ENCODE peak calls at places on chromosomes 1 and 21, in ten cellular contexts. F is ovary, U is left lung, V is A549, J is H9, S is tibial nerve, I is cardiac muscle cell, Q is uterus, Z is Panc1, M is thoracic aorta. E is an unnamed sample.

GRCh38 chr21:39263372-39263771 is 50.1 kb downstream of the BRWD1 start:
- DNase-seq in F (no peak), U (no peak), V (no peak), J (no peak), S (no peak), I (no peak), Q (no peak), Z (no peak), M (no peak), E (no peak)

GRCh38 chr1:6984996-6985395 is 199.7 kb downstream of the CAMTA1 start:
- DNase-seq in F (no peak), U (no peak), V (no peak), J (no peak), S (no peak), I (no peak), Q (no peak), Z (no peak), M (no peak), E (no peak)

GRCh38 chr1:77273891-77274290 is 7.9 kb upstream of the AK5 start:
- DNase-seq in F (no peak), U (no peak), V (no peak), J (no peak), S (no peak), I (no peak), Q (no peak), Z (no peak), M (no peak), E (no peak)

GRCh38 chr1:190478193-190479007 is 736 bp upstream of the BRINP3 start:
- DNase-seq in F (no peak), U (no peak), V (peak), J (peak), S (no peak), I (peak), Q (no peak), Z (no peak), M (no peak), E (peak)

GRCh38 chr1:89465201-89465600 is 59.4 kb upstream of the LRRC8B start:
- DNase-seq in F (no peak), U (no peak), V (no peak), J (no peak), S (no peak), I (no peak), Q (no peak), Z (no peak), M (no peak), E (no peak)

GRCh38 chr1:214136336-214136735 is 144.6 kb upstream of the SMYD2 start:
- DNase-seq in F (no peak), U (no peak), V (no peak), J (no peak), S (no peak), I (no peak), Q (no peak), Z (no peak), M (no peak), E (no peak)

GRCh38 chr1:58290685-58291372 is 255.7 kb downstream of the OMA1 start:
- DNase-seq in F (no peak), U (no peak), V (no peak), J (peak), S (no peak), I (peak), Q (no peak), Z (no peak), M (no peak), E (no peak)

GRCh38 chr1:78165816-78166215 is 120.0 kb downstream of the GIPC2 start:
- DNase-seq in F (no peak), U (no peak), V (no peak), J (no peak), S (no peak), I (no peak), Q (no peak), Z (no peak), M (no peak), E (no peak)

GRCh38 chr1:42035205-42035829 is 116.6 kb upstream of the HIVEP3 start:
- DNase-seq in F (peak), U (peak), V (peak), J (peak), S (peak), I (peak), Q (peak), Z (no peak), M (no peak), E (peak)

GRCh38 chr1:236269439-236269838 is 12.3 kb downstream of the ERO1B start:
- DNase-seq in F (no peak), U (no peak), V (no peak), J (no peak), S (no peak), I (no peak), Q (no peak), Z (no peak), M (no peak), E (no peak)

GRCh38 chr1:37755290-37755689 is 9.6 kb downstream of the EPHA10 start:
- DNase-seq in F (no peak), U (no peak), V (no peak), J (no peak), S (no peak), I (no peak), Q (no peak), Z (no peak), M (no peak), E (no peak)

GRCh38 chr1:119139393-119139792 is 1.1 kb downstream of the WARS2 start:
- DNase-seq in F (no peak), U (no peak), V (no peak), J (no peak), S (no peak), I (no peak), Q (no peak), Z (no peak), M (no peak), E (no peak)

GRCh38 chr1:169565335-169566271 is 20.7 kb downstream of the F5 start:
- DNase-seq in F (no peak), U (no peak), V (no peak), J (no peak), S (no peak), I (no peak), Q (no peak), Z (no peak), M (no peak), E (no peak)

GRCh38 chr1:178587975-178588374 is 75.1 kb downstream of the TEX35 start:
- DNase-seq in F (no peak), U (no peak), V (no peak), J (no peak), S (no peak), I (no peak), Q (no peak), Z (no peak), M (no peak), E (no peak)

GRCh38 chr1:58397187-58397820 is 149.2 kb downstream of the OMA1 start:
- DNase-seq in F (no peak), U (no peak), V (peak), J (no peak), S (no peak), I (no peak), Q (no peak), Z (no peak), M (no peak), E (no peak)

GRCh38 chr1:208525417-208525816 is 281.2 kb upstream of the PLXNA2 start:
- DNase-seq in F (no peak), U (no peak), V (no peak), J (no peak), S (no peak), I (no peak), Q (no peak), Z (no peak), M (no peak), E (no peak)

GRCh38 chr1:42145726-42146125 is 7.5 kb upstream of the GUCA2B start:
- DNase-seq in F (no peak), U (no peak), V (no peak), J (no peak), S (no peak), I (no peak), Q (no peak), Z (no peak), M (no peak), E (no peak)

GRCh38 chr1:28507247-28507645 is 1.4 kb downstream of the RCC1 start:
- DNase-seq in F (no peak), U (no peak), V (no peak), J (no peak), S (no peak), I (peak), Q (no peak), Z (no peak), M (no peak), E (no peak)

GRCh38 chr1:117719004-117719403 is 113.2 kb downstream of the TENT5C start:
- DNase-seq in F (no peak), U (no peak), V (no peak), J (no peak), S (no peak), I (no peak), Q (no peak), Z (no peak), M (no peak), E (no peak)

DNA sequence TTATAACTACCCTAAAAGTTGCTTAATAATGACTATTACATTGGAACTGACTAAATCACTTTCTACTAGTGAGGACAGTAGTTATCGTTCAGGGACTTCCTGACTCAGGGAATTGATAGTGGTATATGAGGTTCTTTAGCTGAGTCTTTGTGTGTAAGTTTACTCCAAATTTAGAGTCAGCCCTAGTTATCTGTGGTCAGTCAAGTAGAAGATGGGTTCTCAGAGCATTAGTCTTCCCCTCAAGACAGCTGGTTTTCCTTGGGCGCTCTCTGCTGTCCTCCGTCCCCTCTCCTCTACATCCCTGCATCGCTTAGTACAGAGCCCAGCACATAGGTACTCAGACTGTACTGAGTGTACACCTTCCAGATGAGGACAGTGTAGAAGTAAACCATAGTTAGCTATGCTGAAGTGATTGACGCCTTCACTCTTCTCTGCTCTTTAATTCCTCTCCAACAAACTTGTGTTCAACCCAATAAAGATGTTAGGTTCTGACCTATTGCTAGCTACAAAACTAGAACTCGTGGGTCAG is 116.5 kb downstream of the C1orf21 start:
- DNase-seq in F (no peak), U (no peak), V (no peak), J (no peak), S (no peak), I (no peak), Q (no peak), Z (no peak), M (no peak), E (no peak)
- H3K27ac ChIP-seq in F (no peak), U (no peak), V (no peak), J (no peak), S (no peak), I (no peak), Q (no peak), Z (no peak), M (no peak), E (no peak)

GRCh38 chr1:39692152-39693064 is 1.2 kb upstream of the HPCAL4 start:
- DNase-seq in F (peak), U (peak), V (no peak), J (peak), S (no peak), I (no peak), Q (no peak), Z (no peak), M (no peak), E (no peak)
- H3K27ac ChIP-seq in F (peak), U (no peak), V (no peak), J (no peak), S (no peak), I (no peak), Q (no peak), Z (no peak), M (no peak), E (no peak)

DNA sequence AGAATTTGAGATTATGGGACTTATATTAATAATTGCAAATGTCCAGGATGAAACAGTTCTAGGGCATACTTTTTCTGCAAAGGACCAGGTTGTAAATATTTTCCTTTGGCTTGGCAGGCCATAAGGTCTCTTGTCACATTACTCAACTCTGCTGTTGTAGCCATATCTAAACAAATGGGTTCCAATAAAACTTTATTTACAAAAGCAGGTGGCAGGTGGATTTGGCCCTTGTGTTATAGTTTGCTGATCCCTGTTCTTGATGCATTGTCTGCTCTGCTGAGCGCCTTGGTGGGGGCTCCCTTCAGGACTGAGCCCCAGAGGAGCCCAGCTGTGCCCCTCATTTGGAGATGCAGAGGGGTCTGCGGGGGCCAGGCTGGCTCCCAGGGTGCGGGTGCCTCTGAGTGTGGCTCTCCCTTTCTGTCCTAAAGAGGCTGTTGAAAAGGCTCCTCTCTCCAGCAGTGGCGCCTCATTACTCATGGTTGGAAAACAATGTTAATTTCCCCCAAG is 258.6 kb downstream of the FOXD2 start:
- DNase-seq in F (no peak), U (no peak), V (no peak), J (no peak), S (no peak), I (no peak), Q (no peak), Z (no peak), M (no peak), E (no peak)
- H3K27ac ChIP-seq in F (no peak), U (no peak), V (no peak), J (no peak), S (no peak), I (peak), Q (no peak), Z (no peak), M (no peak), E (no peak)

DNA sequence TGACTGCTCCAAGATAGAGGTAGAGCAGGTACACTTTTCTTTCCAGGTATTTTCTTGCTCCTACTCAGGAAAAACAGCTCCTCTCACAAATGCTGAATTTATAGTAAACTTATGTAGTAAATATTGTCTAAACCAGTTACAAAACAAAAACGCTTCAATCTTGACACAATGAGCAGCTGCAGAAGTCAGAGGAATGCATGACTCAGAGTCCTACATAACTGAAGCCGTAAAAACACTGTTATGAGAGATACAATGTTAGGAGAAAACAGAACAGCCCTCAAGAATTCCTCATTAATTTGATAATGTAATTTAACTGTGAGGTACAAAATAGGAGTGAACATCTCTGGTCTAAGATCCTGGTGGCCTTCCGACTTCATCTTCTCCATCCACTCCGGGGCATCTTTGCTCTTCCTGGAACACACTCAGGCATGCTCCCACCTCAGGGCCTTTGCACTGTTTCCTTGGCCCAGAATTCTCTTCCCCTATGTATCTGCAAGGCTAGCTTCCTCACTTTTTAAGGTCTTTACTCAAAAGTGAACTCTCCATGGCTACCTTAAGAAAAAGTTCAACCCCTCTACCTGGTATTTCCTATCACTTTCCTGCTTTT is 138.5 kb downstream of the SLC45A1 start:
- DNase-seq in F (no peak), U (no peak), V (no peak), J (no peak), S (no peak), I (no peak), Q (no peak), Z (no peak), M (no peak), E (no peak)
- H3K27ac ChIP-seq in F (no peak), U (peak), V (no peak), J (no peak), S (peak), I (peak), Q (peak), Z (peak), M (peak), E (peak)

GRCh38 chr1:180424848-180425457 is 77.4 kb downstream of the ACBD6 start:
- DNase-seq in F (no peak), U (no peak), V (no peak), J (no peak), S (no peak), I (no peak), Q (no peak), Z (no peak), M (no peak), E (no peak)
- H3K27ac ChIP-seq in F (no peak), U (no peak), V (no peak), J (peak), S (no peak), I (no peak), Q (no peak), Z (no peak), M (no peak), E (no peak)

DNA sequence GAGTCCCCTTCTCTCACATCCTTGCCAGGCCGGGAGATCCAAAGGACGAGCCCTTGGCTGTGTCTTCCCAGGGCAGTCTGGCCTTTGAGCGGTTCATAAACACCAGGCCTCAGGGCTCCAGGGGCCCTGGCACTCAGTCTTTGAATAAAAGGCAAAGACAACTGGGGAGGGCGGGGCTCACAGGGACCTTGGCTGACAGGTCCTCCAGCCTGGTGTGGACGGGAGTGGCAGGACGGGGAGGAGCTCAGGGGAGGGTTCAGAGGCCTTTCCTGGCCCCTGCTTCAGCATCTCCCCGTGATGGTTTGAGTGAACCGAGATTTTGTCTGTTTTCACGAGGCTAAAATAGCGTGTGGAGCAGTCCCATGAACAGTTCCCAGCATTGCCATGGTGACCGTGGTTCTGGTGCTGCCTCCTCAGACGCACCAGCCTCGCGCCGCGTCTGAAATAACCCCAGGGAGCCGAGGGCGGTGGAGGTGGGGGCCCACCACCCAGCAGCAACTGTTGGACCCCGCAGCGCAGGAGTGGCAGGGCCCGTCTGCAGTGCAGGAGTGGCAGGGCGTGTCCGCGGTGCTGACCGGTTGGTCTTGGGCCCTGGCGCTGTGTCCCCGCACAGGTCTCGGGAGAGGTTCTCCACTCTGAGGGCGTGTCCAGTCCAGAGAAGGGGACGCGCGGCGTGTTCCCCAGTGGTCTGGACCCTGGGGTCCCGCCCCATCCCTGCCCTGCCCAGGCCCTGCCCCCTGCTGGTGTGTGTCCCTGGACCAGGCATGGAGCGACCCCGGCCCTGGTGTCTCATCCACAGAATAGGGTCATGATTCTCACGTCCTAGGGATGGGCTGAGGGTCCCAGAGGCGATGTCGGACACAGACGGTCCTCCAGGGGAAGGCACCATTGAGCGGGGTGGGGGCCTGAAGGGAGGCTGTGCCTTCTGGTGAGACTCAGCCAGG is 7.1 kb upstream of the PRKCZ start:
- DNase-seq in F (no peak), U (no peak), V (no peak), J (no peak), S (no peak), I (no peak), Q (no peak), Z (no peak), M (no peak), E (no peak)
- H3K27ac ChIP-seq in F (no peak), U (no peak), V (no peak), J (no peak), S (no peak), I (no peak), Q (no peak), Z (no peak), M (no peak), E (no peak)

GRCh38 chr1:16018308-16018707 is 465 bp upstream of the HSPB7 start:
- DNase-seq in F (no peak), U (no peak), V (no peak), J (no peak), S (no peak), I (no peak), Q (no peak), Z (no peak), M (no peak), E (no peak)
- H3K27ac ChIP-seq in F (peak), U (peak), V (no peak), J (no peak), S (peak), I (peak), Q (peak), Z (no peak), M (peak), E (peak)

GRCh38 chr1:8478566-8478965 is 160.7 kb downstream of the SLC45A1 start:
- DNase-seq in F (no peak), U (no peak), V (no peak), J (no peak), S (no peak), I (no peak), Q (no peak), Z (no peak), M (no peak), E (no peak)

GRCh38 chr1:8474369-8474768 is 156.5 kb downstream of the SLC45A1 start:
- DNase-seq in F (no peak), U (no peak), V (no peak), J (no peak), S (no peak), I (no peak), Q (no peak), Z (no peak), M (no peak), E (no peak)

GRCh38 chr1:8476021-8476420 is 158.1 kb downstream of the SLC45A1 start:
- DNase-seq in F (no peak), U (no peak), V (no peak), J (no peak), S (no peak), I (no peak), Q (no peak), Z (no peak), M (no peak), E (no peak)

GRCh38 chr1:8477199-8477982 is 159.5 kb downstream of the SLC45A1 start:
- DNase-seq in F (no peak), U (no peak), V (no peak), J (no peak), S (no peak), I (no peak), Q (no peak), Z (no peak), M (no peak), E (no peak)

GRCh38 chr1:8477983-8478362 is 160.1 kb downstream of the SLC45A1 start:
- DNase-seq in F (no peak), U (no peak), V (no peak), J (no peak), S (no peak), I (no peak), Q (no peak), Z (no peak), M (no peak), E (no peak)
- H3K27ac ChIP-seq in F (no peak), U (peak), V (no peak), J (no peak), S (peak), I (peak), Q (peak), Z (no peak), M (peak), E (peak)

GRCh38 chr1:93578433-93578830 is 103.2 kb downstream of the BCAR3 start:
- DNase-seq in F (no peak), U (no peak), V (no peak), J (no peak), S (no peak), I (no peak), Q (no peak), Z (no peak), M (no peak), E (peak)
- H3K27ac ChIP-seq in F (no peak), U (no peak), V (no peak), J (no peak), S (no peak), I (no peak), Q (no peak), Z (no peak), M (no peak), E (no peak)

DNA sequence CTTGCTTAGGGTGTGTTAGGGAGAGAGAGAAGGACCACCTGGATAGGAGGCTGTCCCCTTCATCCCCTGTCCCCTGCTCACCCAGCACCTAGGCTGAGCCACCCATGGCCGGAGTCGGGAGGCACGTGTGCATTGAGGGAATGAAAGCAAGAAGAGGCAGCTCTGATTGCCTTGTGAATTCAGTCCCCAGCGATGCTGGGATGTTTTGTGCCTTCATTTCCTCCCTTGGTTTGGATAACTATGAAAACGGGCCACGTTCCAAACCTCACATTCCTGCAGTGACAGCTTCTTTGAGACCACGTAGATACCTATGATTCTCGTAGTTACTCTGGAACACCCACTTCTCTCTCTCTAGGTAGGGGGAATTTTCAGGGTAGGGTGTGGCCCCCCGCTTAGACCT is 67.1 kb downstream of the MAN1C1 start:
- DNase-seq in F (no peak), U (no peak), V (no peak), J (no peak), S (no peak), I (no peak), Q (no peak), Z (no peak), M (no peak), E (no peak)
- H3K27ac ChIP-seq in F (no peak), U (no peak), V (no peak), J (no peak), S (no peak), I (no peak), Q (no peak), Z (no peak), M (no peak), E (no peak)